ENCODE peak calls at places on chromosomes 1 and 21, in four cellular contexts. One of them, this sample, is unnamed.

GRCh38 chr21:39088831-39089380 is 94.3 kb downstream of the PSMG1 start:
- DNase-seq in H1: no peak
- DNase-seq in IMR-90: peak
- DNase-seq in mesendoderm: peak
- DNase-seq in this sample: no peak

GRCh38 chr21:29465528-29465927 is 166.8 kb downstream of the BACH1 start:
- DNase-seq in mesendoderm: no peak
- DNase-seq in IMR-90: peak
- DNase-seq in H1: no peak
- DNase-seq in this sample: no peak

GRCh38 chr1:175935166-175935565 is 191.8 kb upstream of the TNR start:
- DNase-seq in mesendoderm: no peak
- DNase-seq in IMR-90: no peak
- DNase-seq in H1: no peak
- DNase-seq in this sample: no peak

GRCh38 chr1:17759114-17759513 is 4.0 kb downstream of the ACTL8 start:
- DNase-seq in mesendoderm: peak
- DNase-seq in IMR-90: no peak
- DNase-seq in H1: peak
- DNase-seq in this sample: no peak

GRCh38 chr1:162951553-162952315 is 90.8 kb upstream of the CCDC190 start:
- DNase-seq in IMR-90: peak
- DNase-seq in H1: no peak
- DNase-seq in mesendoderm: no peak
- DNase-seq in this sample: no peak

GRCh38 chr1:95236784-95237575 is 3.0 kb downstream of the RWDD3 start:
- DNase-seq in IMR-90: peak
- DNase-seq in mesendoderm: peak
- DNase-seq in H1: no peak
- DNase-seq in this sample: no peak

GRCh38 chr1:230141002-230141648 is 74.1 kb downstream of the GALNT2 start:
- DNase-seq in H1: no peak
- DNase-seq in IMR-90: peak
- DNase-seq in mesendoderm: no peak
- DNase-seq in this sample: no peak

GRCh38 chr1:94092210-94092613 is 28.7 kb downstream of the ABCA4 start:
- DNase-seq in mesendoderm: peak
- DNase-seq in IMR-90: peak
- DNase-seq in H1: no peak
- DNase-seq in this sample: no peak

GRCh38 chr1:47554082-47554481 is 116.2 kb downstream of the FOXD2 start:
- DNase-seq in IMR-90: no peak
- DNase-seq in H1: no peak
- DNase-seq in mesendoderm: no peak
- DNase-seq in this sample: no peak

GRCh38 chr1:25031966-25032667 is 102.0 kb upstream of the RUNX3 start:
- DNase-seq in H1: no peak
- DNase-seq in mesendoderm: no peak
- DNase-seq in IMR-90: peak
- DNase-seq in this sample: no peak

GRCh38 chr1:205680073-205680851 is at the start of gene SLC45A3:
- DNase-seq in IMR-90: no peak
- DNase-seq in mesendoderm: no peak
- DNase-seq in H1: no peak
- DNase-seq in this sample: peak

GRCh38 chr1:116504308-116505156 is 66.3 kb downstream of the CD58 start:
- DNase-seq in mesendoderm: no peak
- DNase-seq in H1: no peak
- DNase-seq in IMR-90: peak
- DNase-seq in this sample: no peak

GRCh38 chr1:212415107-212415841 is 588 bp upstream of the PACC1 start:
- DNase-seq in mesendoderm: peak
- DNase-seq in IMR-90: no peak
- DNase-seq in H1: peak
- DNase-seq in this sample: peak
- H3K56ac ChIP-seq in mesendoderm: peak
- H3K56ac ChIP-seq in IMR-90: no peak
- H3K56ac ChIP-seq in H1: no peak
- H3K56ac ChIP-seq in this sample: no peak

GRCh38 chr1:246549665-246550064 is 16.4 kb downstream of the TFB2M start:
- DNase-seq in mesendoderm: no peak
- DNase-seq in IMR-90: no peak
- DNase-seq in H1: no peak
- DNase-seq in this sample: no peak

GRCh38 chr1:246552110-246552509 is 14.0 kb downstream of the TFB2M start:
- DNase-seq in IMR-90: no peak
- DNase-seq in H1: no peak
- DNase-seq in mesendoderm: no peak
- DNase-seq in this sample: no peak

GRCh38 chr1:246554201-246554600 is 11.9 kb downstream of the TFB2M start:
- DNase-seq in mesendoderm: no peak
- DNase-seq in H1: no peak
- DNase-seq in IMR-90: no peak
- DNase-seq in this sample: no peak

GRCh38 chr1:246550402-246550801 is 15.7 kb downstream of the TFB2M start:
- DNase-seq in mesendoderm: no peak
- DNase-seq in H1: no peak
- DNase-seq in IMR-90: no peak
- DNase-seq in this sample: no peak
- H3K56ac ChIP-seq in mesendoderm: no peak
- H3K56ac ChIP-seq in H1: no peak
- H3K56ac ChIP-seq in IMR-90: no peak
- H3K56ac ChIP-seq in this sample: no peak

DNA sequence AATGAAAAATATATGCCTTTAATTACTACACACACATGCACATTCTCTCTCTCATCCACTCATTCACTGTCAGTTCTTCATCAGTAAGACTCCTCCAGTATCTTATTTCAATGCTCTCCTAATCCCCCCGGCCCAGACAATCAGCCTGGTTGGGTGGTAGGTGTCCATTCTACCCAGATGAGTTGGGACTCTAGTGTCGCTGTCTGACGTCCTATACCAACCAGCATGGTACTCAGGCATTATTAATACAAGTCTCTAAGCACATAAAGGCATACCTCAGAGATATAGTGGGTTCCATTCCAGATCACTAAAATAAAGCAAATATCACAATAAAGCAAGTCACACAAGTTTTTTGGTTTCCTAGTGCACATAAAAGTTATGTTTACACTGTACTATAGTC is 19.8 kb downstream of the NRIP1 start:
- DNase-seq in IMR-90: no peak
- DNase-seq in mesendoderm: no peak
- DNase-seq in H1: no peak
- DNase-seq in this sample: no peak
- H3K56ac ChIP-seq in IMR-90: no peak
- H3K56ac ChIP-seq in mesendoderm: no peak
- H3K56ac ChIP-seq in H1: no peak
- H3K56ac ChIP-seq in this sample: no peak

DNA sequence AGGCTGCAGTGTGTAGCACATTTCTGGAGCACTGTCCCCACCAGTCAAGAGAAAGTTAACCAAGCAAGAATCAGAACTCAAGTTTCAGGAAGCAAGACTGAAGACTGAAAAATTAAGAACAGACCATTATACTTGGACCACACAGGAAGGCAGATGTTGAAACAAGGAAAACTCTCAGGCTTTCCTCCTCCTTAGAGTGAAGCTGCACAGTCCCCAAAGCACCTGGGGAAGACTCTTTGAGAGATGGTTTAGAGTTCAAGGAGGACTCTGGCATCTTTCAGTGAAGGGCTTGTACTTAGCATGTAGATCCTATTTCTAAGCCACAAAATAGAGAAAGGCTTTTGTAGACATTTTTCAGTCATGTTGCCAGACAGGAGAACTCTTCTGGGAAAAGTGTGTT is 113.7 kb upstream of the KCTD3 start:
- DNase-seq in H1: no peak
- DNase-seq in mesendoderm: no peak
- DNase-seq in IMR-90: no peak
- DNase-seq in this sample: no peak
- H3K56ac ChIP-seq in H1: no peak
- H3K56ac ChIP-seq in mesendoderm: no peak
- H3K56ac ChIP-seq in IMR-90: no peak
- H3K56ac ChIP-seq in this sample: no peak

GRCh38 chr1:101260531-101260930 is 23.7 kb downstream of the S1PR1 start:
- DNase-seq in IMR-90: peak
- DNase-seq in H1: no peak
- DNase-seq in mesendoderm: no peak
- DNase-seq in this sample: no peak

GRCh38 chr1:101261629-101262028 is 24.8 kb downstream of the S1PR1 start:
- DNase-seq in H1: no peak
- DNase-seq in mesendoderm: no peak
- DNase-seq in IMR-90: no peak
- DNase-seq in this sample: no peak

GRCh38 chr1:101264699-101265098 is 27.9 kb downstream of the S1PR1 start:
- DNase-seq in IMR-90: no peak
- DNase-seq in mesendoderm: no peak
- DNase-seq in H1: no peak
- DNase-seq in this sample: no peak

GRCh38 chr1:101262060-101262459 is 25.2 kb downstream of the S1PR1 start:
- DNase-seq in IMR-90: no peak
- DNase-seq in mesendoderm: no peak
- DNase-seq in H1: no peak
- DNase-seq in this sample: no peak

GRCh38 chr1:101262601-101263348 is 26.0 kb downstream of the S1PR1 start:
- DNase-seq in H1: no peak
- DNase-seq in IMR-90: no peak
- DNase-seq in mesendoderm: peak
- DNase-seq in this sample: no peak
- H3K56ac ChIP-seq in H1: no peak
- H3K56ac ChIP-seq in IMR-90: no peak
- H3K56ac ChIP-seq in mesendoderm: no peak
- H3K56ac ChIP-seq in this sample: no peak

GRCh38 chr1:15195420-15196052 is 42.0 kb downstream of the TMEM51 start:
- DNase-seq in mesendoderm: no peak
- DNase-seq in H1: no peak
- DNase-seq in IMR-90: no peak
- DNase-seq in this sample: no peak

GRCh38 chr1:15198684-15199083 is 45.1 kb downstream of the TMEM51 start:
- DNase-seq in IMR-90: no peak
- DNase-seq in H1: no peak
- DNase-seq in mesendoderm: no peak
- DNase-seq in this sample: no peak

GRCh38 chr1:15196807-15197530 is 43.4 kb downstream of the TMEM51 start:
- DNase-seq in IMR-90: no peak
- DNase-seq in H1: no peak
- DNase-seq in mesendoderm: peak
- DNase-seq in this sample: peak

GRCh38 chr1:15197591-15198447 is 44.3 kb downstream of the TMEM51 start:
- DNase-seq in H1: no peak
- DNase-seq in IMR-90: no peak
- DNase-seq in mesendoderm: peak
- DNase-seq in this sample: no peak

GRCh38 chr1:15196069-15196468 is 42.5 kb downstream of the TMEM51 start:
- DNase-seq in H1: no peak
- DNase-seq in IMR-90: no peak
- DNase-seq in mesendoderm: no peak
- DNase-seq in this sample: no peak
- H3K56ac ChIP-seq in H1: no peak
- H3K56ac ChIP-seq in IMR-90: no peak
- H3K56ac ChIP-seq in mesendoderm: no peak
- H3K56ac ChIP-seq in this sample: no peak

GRCh38 chr21:22711636-22712035 is 1713.4 kb downstream of the NCAM2 start:
- DNase-seq in mesendoderm: no peak
- DNase-seq in IMR-90: no peak
- DNase-seq in H1: no peak
- DNase-seq in this sample: no peak

GRCh38 chr21:22710725-22711124 is 1712.5 kb downstream of the NCAM2 start:
- DNase-seq in H1: no peak
- DNase-seq in mesendoderm: no peak
- DNase-seq in IMR-90: no peak
- DNase-seq in this sample: no peak
- H3K56ac ChIP-seq in H1: no peak
- H3K56ac ChIP-seq in mesendoderm: no peak
- H3K56ac ChIP-seq in IMR-90: no peak
- H3K56ac ChIP-seq in this sample: no peak